ENCODE peak calls at places on chromosomes 7 and 10, in six cellular contexts. One of them, this sample, is unnamed. For H3K4me1, the result is how much of the 10 kb centered on the place peaks cover.

GRCh38 chr7:157707983-157708720 is 371.3 kb downstream of the DNAJB6 start:
- DNase-seq in left ventricle myocardium inferior: no peak
- DNase-seq in stomach: peak
- DNase-seq in tibial nerve: no peak
- DNase-seq in naive thymus-derived CD4-positive, alpha-beta T cell: no peak
- DNase-seq in CD8-positive, alpha-beta memory T cell: no peak
- DNase-seq in this sample: no peak

GRCh38 chr10:49207936-49208482 is 19.8 kb upstream of the TMEM273 start:
- DNase-seq in left ventricle myocardium inferior: no peak
- DNase-seq in stomach: no peak
- DNase-seq in tibial nerve: no peak
- DNase-seq in naive thymus-derived CD4-positive, alpha-beta T cell: no peak
- DNase-seq in CD8-positive, alpha-beta memory T cell: no peak
- DNase-seq in this sample: no peak

GRCh38 chr10:32317795-32318194 is 29.2 kb downstream of the EPC1 start:
- DNase-seq in left ventricle myocardium inferior: no peak
- DNase-seq in stomach: no peak
- DNase-seq in tibial nerve: no peak
- DNase-seq in naive thymus-derived CD4-positive, alpha-beta T cell: peak
- DNase-seq in CD8-positive, alpha-beta memory T cell: peak
- DNase-seq in this sample: no peak

GRCh38 chr7:26910221-26910620 is 45.8 kb upstream of the SKAP2 start:
- DNase-seq in left ventricle myocardium inferior: no peak
- DNase-seq in stomach: no peak
- DNase-seq in tibial nerve: no peak
- DNase-seq in naive thymus-derived CD4-positive, alpha-beta T cell: no peak
- DNase-seq in CD8-positive, alpha-beta memory T cell: peak
- DNase-seq in this sample: no peak

GRCh38 chr10:36188054-36188453 is 546.0 kb upstream of the FZD8 start:
- DNase-seq in left ventricle myocardium inferior: peak
- DNase-seq in stomach: no peak
- DNase-seq in tibial nerve: no peak
- DNase-seq in naive thymus-derived CD4-positive, alpha-beta T cell: no peak
- DNase-seq in CD8-positive, alpha-beta memory T cell: no peak
- DNase-seq in this sample: no peak

GRCh38 chr10:105800626-105801025 is 1159.5 kb downstream of the SORCS3 start:
- DNase-seq in left ventricle myocardium inferior: no peak
- DNase-seq in stomach: no peak
- DNase-seq in tibial nerve: no peak
- DNase-seq in naive thymus-derived CD4-positive, alpha-beta T cell: no peak
- DNase-seq in CD8-positive, alpha-beta memory T cell: no peak
- DNase-seq in this sample: no peak

GRCh38 chr10:110931769-110932381 is 12.5 kb downstream of the SHOC2 start:
- DNase-seq in left ventricle myocardium inferior: no peak
- DNase-seq in stomach: no peak
- DNase-seq in tibial nerve: no peak
- DNase-seq in naive thymus-derived CD4-positive, alpha-beta T cell: no peak
- DNase-seq in CD8-positive, alpha-beta memory T cell: no peak
- DNase-seq in this sample: no peak

GRCh38 chr10:5643356-5643755 is 23.0 kb downstream of the ASB13 start:
- DNase-seq in left ventricle myocardium inferior: no peak
- DNase-seq in stomach: no peak
- DNase-seq in tibial nerve: no peak
- DNase-seq in naive thymus-derived CD4-positive, alpha-beta T cell: no peak
- DNase-seq in CD8-positive, alpha-beta memory T cell: no peak
- DNase-seq in this sample: no peak

GRCh38 chr10:81248846-81249245 is 626.1 kb upstream of the NRG3 start:
- DNase-seq in left ventricle myocardium inferior: no peak
- DNase-seq in stomach: no peak
- DNase-seq in tibial nerve: no peak
- DNase-seq in naive thymus-derived CD4-positive, alpha-beta T cell: no peak
- DNase-seq in CD8-positive, alpha-beta memory T cell: no peak
- DNase-seq in this sample: no peak

GRCh38 chr10:97714401-97715258 is 1.1 kb downstream of the MARVELD1 start:
- DNase-seq in left ventricle myocardium inferior: peak
- DNase-seq in stomach: peak
- DNase-seq in tibial nerve: peak
- DNase-seq in naive thymus-derived CD4-positive, alpha-beta T cell: no peak
- DNase-seq in CD8-positive, alpha-beta memory T cell: no peak
- DNase-seq in this sample: peak

GRCh38 chr10:75469018-75469616 is 37.7 kb downstream of the LRMDA start:
- DNase-seq in left ventricle myocardium inferior: no peak
- DNase-seq in stomach: no peak
- DNase-seq in tibial nerve: peak
- DNase-seq in naive thymus-derived CD4-positive, alpha-beta T cell: no peak
- DNase-seq in CD8-positive, alpha-beta memory T cell: no peak
- DNase-seq in this sample: peak

GRCh38 chr7:142482899-142483658 is 225.2 kb upstream of the PRSS58 start:
- DNase-seq in left ventricle myocardium inferior: no peak
- DNase-seq in stomach: peak
- DNase-seq in tibial nerve: peak
- DNase-seq in naive thymus-derived CD4-positive, alpha-beta T cell: peak
- DNase-seq in CD8-positive, alpha-beta memory T cell: no peak
- DNase-seq in this sample: peak

GRCh38 chr10:21919906-21920305 is 83.6 kb downstream of the DNAJC1 start:
- DNase-seq in left ventricle myocardium inferior: no peak
- DNase-seq in stomach: no peak
- DNase-seq in tibial nerve: no peak
- DNase-seq in naive thymus-derived CD4-positive, alpha-beta T cell: no peak
- DNase-seq in CD8-positive, alpha-beta memory T cell: no peak
- DNase-seq in this sample: no peak

GRCh38 chr7:124399941-124400340 is 365.7 kb downstream of the GPR37 start:
- DNase-seq in left ventricle myocardium inferior: no peak
- DNase-seq in stomach: no peak
- DNase-seq in tibial nerve: no peak
- DNase-seq in naive thymus-derived CD4-positive, alpha-beta T cell: no peak
- DNase-seq in CD8-positive, alpha-beta memory T cell: no peak
- DNase-seq in this sample: no peak

GRCh38 chr10:1643911-1644810 is 93.2 kb downstream of the ADARB2 start:
- DNase-seq in left ventricle myocardium inferior: no peak
- DNase-seq in stomach: no peak
- DNase-seq in tibial nerve: no peak
- DNase-seq in naive thymus-derived CD4-positive, alpha-beta T cell: no peak
- DNase-seq in CD8-positive, alpha-beta memory T cell: no peak
- DNase-seq in this sample: no peak

GRCh38 chr7:29158748-29159147 is 12.4 kb upstream of the CPVL start:
- DNase-seq in left ventricle myocardium inferior: no peak
- DNase-seq in stomach: no peak
- DNase-seq in tibial nerve: no peak
- DNase-seq in naive thymus-derived CD4-positive, alpha-beta T cell: no peak
- DNase-seq in CD8-positive, alpha-beta memory T cell: no peak
- DNase-seq in this sample: no peak

GRCh38 chr10:44913312-44914079 is 2.4 kb downstream of the TMEM72 start:
- DNase-seq in left ventricle myocardium inferior: no peak
- DNase-seq in stomach: no peak
- DNase-seq in tibial nerve: no peak
- DNase-seq in naive thymus-derived CD4-positive, alpha-beta T cell: peak
- DNase-seq in CD8-positive, alpha-beta memory T cell: no peak
- DNase-seq in this sample: no peak

GRCh38 chr10:133230387-133231195 is 574 bp downstream of the UTF1 start:
- DNase-seq in left ventricle myocardium inferior: no peak
- DNase-seq in stomach: no peak
- DNase-seq in tibial nerve: no peak
- DNase-seq in naive thymus-derived CD4-positive, alpha-beta T cell: no peak
- DNase-seq in CD8-positive, alpha-beta memory T cell: no peak
- DNase-seq in this sample: no peak

GRCh38 chr10:75211007-75211735 is 575 bp downstream of the VDAC2 start:
- DNase-seq in left ventricle myocardium inferior: no peak
- DNase-seq in stomach: peak
- DNase-seq in tibial nerve: no peak
- DNase-seq in naive thymus-derived CD4-positive, alpha-beta T cell: peak
- DNase-seq in CD8-positive, alpha-beta memory T cell: peak
- DNase-seq in this sample: peak

GRCh38 chr7:34128762-34129161 is 223.4 kb downstream of the BMPER start:
- DNase-seq in left ventricle myocardium inferior: no peak
- DNase-seq in stomach: no peak
- DNase-seq in tibial nerve: no peak
- DNase-seq in naive thymus-derived CD4-positive, alpha-beta T cell: no peak
- DNase-seq in CD8-positive, alpha-beta memory T cell: no peak
- DNase-seq in this sample: no peak

GRCh38 chr10:44828515-44829142 is 82.5 kb upstream of the TMEM72 start:
- DNase-seq in left ventricle myocardium inferior: peak
- DNase-seq in stomach: no peak
- DNase-seq in tibial nerve: no peak
- DNase-seq in naive thymus-derived CD4-positive, alpha-beta T cell: no peak
- DNase-seq in CD8-positive, alpha-beta memory T cell: no peak
- DNase-seq in this sample: no peak

GRCh38 chr10:26432938-26433337 is 5.2 kb upstream of the APBB1IP start:
- DNase-seq in left ventricle myocardium inferior: no peak
- DNase-seq in stomach: no peak
- DNase-seq in tibial nerve: no peak
- DNase-seq in naive thymus-derived CD4-positive, alpha-beta T cell: no peak
- DNase-seq in CD8-positive, alpha-beta memory T cell: no peak
- DNase-seq in this sample: no peak

GRCh38 chr10:71748671-71749191 is 24.6 kb downstream of the VSIR start:
- DNase-seq in left ventricle myocardium inferior: peak
- DNase-seq in stomach: peak
- DNase-seq in tibial nerve: peak
- DNase-seq in naive thymus-derived CD4-positive, alpha-beta T cell: peak
- DNase-seq in CD8-positive, alpha-beta memory T cell: peak
- DNase-seq in this sample: peak

GRCh38 chr7:45506059-45506458 is 68.1 kb upstream of the ADCY1 start:
- DNase-seq in left ventricle myocardium inferior: no peak
- DNase-seq in stomach: no peak
- DNase-seq in tibial nerve: no peak
- DNase-seq in naive thymus-derived CD4-positive, alpha-beta T cell: no peak
- DNase-seq in CD8-positive, alpha-beta memory T cell: no peak
- DNase-seq in this sample: no peak

GRCh38 chr10:9262770-9263169 is 1208.3 kb downstream of the GATA3 start:
- DNase-seq in left ventricle myocardium inferior: no peak
- DNase-seq in stomach: no peak
- DNase-seq in tibial nerve: no peak
- DNase-seq in naive thymus-derived CD4-positive, alpha-beta T cell: no peak
- DNase-seq in CD8-positive, alpha-beta memory T cell: no peak
- DNase-seq in this sample: no peak

GRCh38 chr7:31633454-31633853 is 53.6 kb upstream of the PPP1R17 start:
- DNase-seq in left ventricle myocardium inferior: no peak
- DNase-seq in stomach: no peak
- DNase-seq in tibial nerve: no peak
- DNase-seq in naive thymus-derived CD4-positive, alpha-beta T cell: no peak
- DNase-seq in CD8-positive, alpha-beta memory T cell: no peak
- DNase-seq in this sample: no peak

GRCh38 chr10:90066435-90066834 is 365.0 kb downstream of the KIF20B start:
- DNase-seq in left ventricle myocardium inferior: no peak
- DNase-seq in stomach: no peak
- DNase-seq in tibial nerve: no peak
- DNase-seq in naive thymus-derived CD4-positive, alpha-beta T cell: no peak
- DNase-seq in CD8-positive, alpha-beta memory T cell: no peak
- DNase-seq in this sample: no peak

GRCh38 chr10:47101807-47102206 is 190.6 kb downstream of the PTPN20 start:
- DNase-seq in left ventricle myocardium inferior: no peak
- DNase-seq in stomach: no peak
- DNase-seq in tibial nerve: no peak
- DNase-seq in naive thymus-derived CD4-positive, alpha-beta T cell: no peak
- DNase-seq in CD8-positive, alpha-beta memory T cell: no peak
- DNase-seq in this sample: no peak

GRCh38 chr10:133070402-133070801 is 17.3 kb upstream of the ADGRA1 start:
- DNase-seq in left ventricle myocardium inferior: no peak
- DNase-seq in stomach: no peak
- DNase-seq in tibial nerve: no peak
- DNase-seq in naive thymus-derived CD4-positive, alpha-beta T cell: no peak
- DNase-seq in CD8-positive, alpha-beta memory T cell: no peak
- DNase-seq in this sample: no peak

DNA sequence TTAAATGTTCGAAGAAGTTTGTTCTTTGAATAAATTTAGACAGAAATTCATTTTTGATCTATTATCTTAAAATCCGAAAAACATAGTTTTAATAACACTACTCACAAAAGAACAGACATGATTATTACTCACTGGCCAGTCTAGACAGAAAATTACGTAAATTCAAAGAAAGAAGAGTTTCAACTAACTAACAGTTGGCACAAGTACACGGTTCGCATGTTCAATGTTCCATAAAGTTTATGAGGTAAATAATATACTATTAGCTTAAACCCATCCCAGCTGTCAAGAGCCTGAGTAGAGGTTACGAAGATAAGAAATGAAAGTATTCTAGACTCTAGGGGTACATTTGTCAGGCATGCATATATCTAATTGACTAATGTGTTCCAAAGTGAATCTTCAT is 151.8 kb upstream of the ASAH2 start:
- DNase-seq in left ventricle myocardium inferior: no peak
- DNase-seq in stomach: no peak
- DNase-seq in tibial nerve: no peak
- DNase-seq in naive thymus-derived CD4-positive, alpha-beta T cell: no peak
- DNase-seq in CD8-positive, alpha-beta memory T cell: no peak
- DNase-seq in this sample: no peak
- H3K4me1 ChIP-seq in left ventricle myocardium inferior: under half
- H3K4me1 ChIP-seq in stomach: under half
- H3K4me1 ChIP-seq in tibial nerve: under half
- H3K4me1 ChIP-seq in naive thymus-derived CD4-positive, alpha-beta T cell: under half
- H3K4me1 ChIP-seq in CD8-positive, alpha-beta memory T cell: under half
- H3K4me1 ChIP-seq in this sample: under half

GRCh38 chr10:17006631-17007161 is 122.9 kb downstream of the CUBN start:
- DNase-seq in left ventricle myocardium inferior: no peak
- DNase-seq in stomach: no peak
- DNase-seq in tibial nerve: no peak
- DNase-seq in naive thymus-derived CD4-positive, alpha-beta T cell: no peak
- DNase-seq in CD8-positive, alpha-beta memory T cell: no peak
- DNase-seq in this sample: no peak
- H3K4me1 ChIP-seq in left ventricle myocardium inferior: half or more
- H3K4me1 ChIP-seq in stomach: under half
- H3K4me1 ChIP-seq in tibial nerve: half or more
- H3K4me1 ChIP-seq in naive thymus-derived CD4-positive, alpha-beta T cell: under half
- H3K4me1 ChIP-seq in CD8-positive, alpha-beta memory T cell: under half
- H3K4me1 ChIP-seq in this sample: under half

GRCh38 chr7:119283353-119283752 is 989.6 kb upstream of the KCND2 start:
- DNase-seq in left ventricle myocardium inferior: no peak
- DNase-seq in stomach: no peak
- DNase-seq in tibial nerve: no peak
- DNase-seq in naive thymus-derived CD4-positive, alpha-beta T cell: no peak
- DNase-seq in CD8-positive, alpha-beta memory T cell: no peak
- DNase-seq in this sample: no peak
- H3K4me1 ChIP-seq in left ventricle myocardium inferior: under half
- H3K4me1 ChIP-seq in stomach: under half
- H3K4me1 ChIP-seq in tibial nerve: under half
- H3K4me1 ChIP-seq in naive thymus-derived CD4-positive, alpha-beta T cell: under half
- H3K4me1 ChIP-seq in CD8-positive, alpha-beta memory T cell: under half
- H3K4me1 ChIP-seq in this sample: under half

GRCh38 chr10:62075912-62076311 is 174.4 kb downstream of the ARID5B start:
- DNase-seq in left ventricle myocardium inferior: no peak
- DNase-seq in stomach: no peak
- DNase-seq in tibial nerve: no peak
- DNase-seq in naive thymus-derived CD4-positive, alpha-beta T cell: no peak
- DNase-seq in CD8-positive, alpha-beta memory T cell: no peak
- DNase-seq in this sample: no peak

GRCh38 chr10:62079885-62080559 is 178.5 kb downstream of the ARID5B start:
- DNase-seq in left ventricle myocardium inferior: no peak
- DNase-seq in stomach: no peak
- DNase-seq in tibial nerve: no peak
- DNase-seq in naive thymus-derived CD4-positive, alpha-beta T cell: no peak
- DNase-seq in CD8-positive, alpha-beta memory T cell: no peak
- DNase-seq in this sample: no peak

GRCh38 chr10:62076872-62077271 is 175.4 kb downstream of the ARID5B start:
- DNase-seq in left ventricle myocardium inferior: no peak
- DNase-seq in stomach: no peak
- DNase-seq in tibial nerve: no peak
- DNase-seq in naive thymus-derived CD4-positive, alpha-beta T cell: peak
- DNase-seq in CD8-positive, alpha-beta memory T cell: no peak
- DNase-seq in this sample: no peak

GRCh38 chr10:62075414-62075813 is 173.9 kb downstream of the ARID5B start:
- DNase-seq in left ventricle myocardium inferior: no peak
- DNase-seq in stomach: no peak
- DNase-seq in tibial nerve: no peak
- DNase-seq in naive thymus-derived CD4-positive, alpha-beta T cell: no peak
- DNase-seq in CD8-positive, alpha-beta memory T cell: no peak
- DNase-seq in this sample: no peak

GRCh38 chr10:62077330-62078015 is 176.0 kb downstream of the ARID5B start:
- DNase-seq in left ventricle myocardium inferior: no peak
- DNase-seq in stomach: no peak
- DNase-seq in tibial nerve: no peak
- DNase-seq in naive thymus-derived CD4-positive, alpha-beta T cell: no peak
- DNase-seq in CD8-positive, alpha-beta memory T cell: no peak
- DNase-seq in this sample: no peak
- H3K4me1 ChIP-seq in left ventricle myocardium inferior: half or more
- H3K4me1 ChIP-seq in stomach: under half
- H3K4me1 ChIP-seq in tibial nerve: half or more
- H3K4me1 ChIP-seq in naive thymus-derived CD4-positive, alpha-beta T cell: under half
- H3K4me1 ChIP-seq in CD8-positive, alpha-beta memory T cell: under half
- H3K4me1 ChIP-seq in this sample: under half